ENCODE peak calls at places on chromosomes 11 and 22, in six cellular contexts. One of them, this sample, is unnamed.
A peak's percentile ranks its signal among the peaks of the same experiment; 100 is the strongest.

GRCh38 chr11:96054870-96055705 is 131.2 kb upstream of the MTMR2 start:
- DNase-seq in epithelial cell of proximal tubule: no peak
- DNase-seq in PC-3: peak; percentile 77
- DNase-seq in RWPE1: peak; percentile 43
- DNase-seq in DMS 273 treated with DMSO at 0.1 percent for 48 hours: peak; percentile 26
- DNase-seq in dermis blood vessel endothelial cell: peak; percentile 67
- DNase-seq in this sample: peak; percentile 79

GRCh38 chr11:69000831-69001245 is 12.2 kb downstream of the MRGPRF start:
- DNase-seq in epithelial cell of proximal tubule: no peak
- DNase-seq in PC-3: peak; percentile 63
- DNase-seq in RWPE1: peak; percentile 61
- DNase-seq in DMS 273 treated with DMSO at 0.1 percent for 48 hours: peak; percentile 36
- DNase-seq in dermis blood vessel endothelial cell: peak; percentile 91
- DNase-seq in this sample: peak; percentile 33

GRCh38 chr11:122214567-122214966 is 98.6 kb upstream of the BLID start:
- DNase-seq in epithelial cell of proximal tubule: no peak
- DNase-seq in PC-3: no peak
- DNase-seq in RWPE1: no peak
- DNase-seq in DMS 273 treated with DMSO at 0.1 percent for 48 hours: no peak
- DNase-seq in dermis blood vessel endothelial cell: no peak
- DNase-seq in this sample: no peak

GRCh38 chr22:21697866-21698265 is 32.1 kb downstream of the PPIL2 start:
- DNase-seq in epithelial cell of proximal tubule: no peak
- DNase-seq in PC-3: no peak
- DNase-seq in RWPE1: no peak
- DNase-seq in DMS 273 treated with DMSO at 0.1 percent for 48 hours: no peak
- DNase-seq in dermis blood vessel endothelial cell: no peak
- DNase-seq in this sample: no peak

GRCh38 chr11:104390696-104391095 is 226.7 kb upstream of the PDGFD start:
- DNase-seq in epithelial cell of proximal tubule: peak; percentile 89
- DNase-seq in PC-3: peak; percentile 25
- DNase-seq in RWPE1: no peak
- DNase-seq in DMS 273 treated with DMSO at 0.1 percent for 48 hours: no peak
- DNase-seq in dermis blood vessel endothelial cell: no peak
- DNase-seq in this sample: no peak

GRCh38 chr22:32564170-32565001 is 89.8 kb downstream of the FBXO7 start:
- DNase-seq in epithelial cell of proximal tubule: no peak
- DNase-seq in PC-3: no peak
- DNase-seq in RWPE1: no peak
- DNase-seq in DMS 273 treated with DMSO at 0.1 percent for 48 hours: no peak
- DNase-seq in dermis blood vessel endothelial cell: no peak
- DNase-seq in this sample: no peak

GRCh38 chr22:41825376-41825775 is 7.5 kb upstream of the SREBF2 start:
- DNase-seq in epithelial cell of proximal tubule: no peak
- DNase-seq in PC-3: no peak
- DNase-seq in RWPE1: no peak
- DNase-seq in DMS 273 treated with DMSO at 0.1 percent for 48 hours: no peak
- DNase-seq in dermis blood vessel endothelial cell: peak; percentile 28
- DNase-seq in this sample: no peak

GRCh38 chr11:64744544-64745218 is 739 bp upstream of the RASGRP2 start:
- DNase-seq in epithelial cell of proximal tubule: no peak
- DNase-seq in PC-3: no peak
- DNase-seq in RWPE1: no peak
- DNase-seq in DMS 273 treated with DMSO at 0.1 percent for 48 hours: no peak
- DNase-seq in dermis blood vessel endothelial cell: no peak
- DNase-seq in this sample: no peak

This sample was measured in Kasumi-1.